ENCODE peak calls at places on chromosomes 6 and 20, in five cellular contexts. B, I, M, G and H are unnamed samples.

GRCh38 chr20:45010399-45010828 is 44.1 kb downstream of the STK4 start:
- DNase-seq in B (no peak), I (no peak), M (peak), G (peak), H (no peak)

GRCh38 chr6:15938086-15938485 is 190.8 kb upstream of the MYLIP start:
- DNase-seq in B (no peak), I (no peak), M (no peak), G (no peak), H (no peak)

GRCh38 chr6:12367412-12367811 is 77.3 kb downstream of the EDN1 start:
- DNase-seq in B (no peak), I (no peak), M (no peak), G (no peak), H (no peak)

GRCh38 chr6:11885159-11885558 is 106.6 kb upstream of the ADTRP start:
- DNase-seq in B (no peak), I (no peak), M (no peak), G (no peak), H (no peak)

GRCh38 chr6:134935076-134935475 is 14.8 kb downstream of the ALDH8A1 start:
- DNase-seq in B (no peak), I (no peak), M (peak), G (peak), H (no peak)

GRCh38 chr6:145427232-145427631 is 308.1 kb downstream of the EPM2A start:
- DNase-seq in B (no peak), I (no peak), M (no peak), G (no peak), H (no peak)

GRCh38 chr6:170048615-170049256 is 242.1 kb downstream of the DLL1 start:
- DNase-seq in B (no peak), I (no peak), M (no peak), G (peak), H (peak)

GRCh38 chr6:31538805-31539400 is 2.9 kb downstream of the DDX39B start:
- DNase-seq in B (no peak), I (no peak), M (no peak), G (no peak), H (no peak)

GRCh38 chr20:52410746-52411317 is 219.3 kb upstream of the ZFP64 start:
- DNase-seq in B (no peak), I (no peak), M (no peak), G (no peak), H (no peak)

GRCh38 chr6:116500969-116501433 is 10.4 kb upstream of the CALHM5 start:
- DNase-seq in B (no peak), I (no peak), M (peak), G (peak), H (no peak)

GRCh38 chr6:140897349-140897748 is 1235.4 kb upstream of the GJE1 start:
- DNase-seq in B (peak), I (no peak), M (no peak), G (no peak), H (no peak)

GRCh38 chr20:8116067-8116811 is 15.8 kb upstream of the PLCB1 start:
- DNase-seq in B (peak), I (no peak), M (peak), G (peak), H (no peak)

GRCh38 chr20:5509803-5510202 is 193.0 kb upstream of the PROKR2 start:
- DNase-seq in B (no peak), I (no peak), M (no peak), G (no peak), H (no peak)

GRCh38 chr6:144265390-144265789 is 19.7 kb upstream of the UTRN start:
- DNase-seq in B (peak), I (peak), M (peak), G (peak), H (no peak)

GRCh38 chr20:35583636-35584560 is 31.7 kb upstream of the SPAG4 start:
- DNase-seq in B (no peak), I (no peak), M (no peak), G (no peak), H (peak)

DNA sequence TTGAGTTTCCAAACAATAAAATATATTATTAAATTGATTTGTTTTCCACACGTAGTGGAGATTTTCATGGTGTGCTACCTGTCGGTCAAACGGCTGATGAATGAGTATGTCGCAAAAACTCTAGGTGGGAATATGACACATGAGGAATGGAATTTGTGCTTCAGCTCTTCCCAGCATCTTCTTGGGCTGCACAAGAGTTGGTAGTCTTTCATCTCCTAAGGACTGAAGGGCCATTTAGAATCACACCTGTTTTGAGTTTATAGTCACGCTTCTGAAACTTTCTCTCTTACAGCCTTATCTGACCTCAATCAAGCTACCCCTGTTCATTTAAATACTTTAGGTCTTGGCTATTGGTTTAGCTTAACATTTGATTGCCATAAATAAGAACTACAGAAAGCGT is 157.7 kb upstream of the AKAP12 start:
- DNase-seq in B (peak), I (no peak), M (peak), G (no peak), H (no peak)
- H3K27ac ChIP-seq in B (no peak), I (no peak), M (no peak), G (no peak), H (no peak)

GRCh38 chr6:36807750-36808149 is 31.5 kb downstream of the CPNE5 start:
- DNase-seq in B (no peak), I (no peak), M (no peak), G (no peak), H (peak)

GRCh38 chr6:36805107-36805797 is 34.0 kb downstream of the CPNE5 start:
- DNase-seq in B (no peak), I (peak), M (no peak), G (no peak), H (peak)

GRCh38 chr6:36804549-36804948 is 34.7 kb downstream of the CPNE5 start:
- DNase-seq in B (no peak), I (no peak), M (no peak), G (no peak), H (no peak)

GRCh38 chr6:36807143-36807542 is 32.1 kb downstream of the CPNE5 start:
- DNase-seq in B (no peak), I (no peak), M (no peak), G (no peak), H (no peak)

DNA sequence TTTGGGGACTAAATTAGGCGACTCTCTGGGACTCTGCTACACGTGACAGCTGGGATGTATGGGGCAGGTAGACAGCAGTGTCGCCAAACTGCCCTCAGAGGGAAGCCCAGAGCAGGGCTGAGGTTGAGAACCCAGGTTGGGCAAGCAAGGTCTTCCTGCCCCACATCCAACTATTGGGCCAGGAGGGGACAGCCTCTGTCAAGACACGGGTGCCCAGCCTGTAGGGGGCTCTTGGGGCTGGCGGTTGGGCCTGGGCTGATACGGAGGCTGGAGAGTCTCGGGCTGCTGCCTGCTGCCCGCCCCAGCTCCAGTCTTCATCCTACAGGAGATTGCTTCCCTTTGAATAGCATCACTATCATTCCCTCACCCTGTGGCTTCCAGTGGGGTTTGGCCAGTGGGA is 33.3 kb downstream of the CPNE5 start:
- DNase-seq in B (no peak), I (peak), M (no peak), G (no peak), H (peak)
- H3K9ac ChIP-seq in B (no peak), I (no peak), M (no peak), G (no peak), H (no peak)

GRCh38 chr6:89411269-89412070 is 603 bp downstream of the RRAGD start:
- DNase-seq in B (no peak), I (peak), M (no peak), G (no peak), H (peak)

GRCh38 chr6:89411019-89411268 is 1.1 kb downstream of the RRAGD start:
- DNase-seq in B (no peak), I (no peak), M (no peak), G (no peak), H (no peak)

GRCh38 chr6:89409461-89410035 is 2.5 kb downstream of the RRAGD start:
- DNase-seq in B (no peak), I (no peak), M (no peak), G (no peak), H (no peak)

GRCh38 chr6:89412071-89413005 is at the start of gene RRAGD:
- DNase-seq in B (no peak), I (peak), M (no peak), G (no peak), H (peak)

DNA sequence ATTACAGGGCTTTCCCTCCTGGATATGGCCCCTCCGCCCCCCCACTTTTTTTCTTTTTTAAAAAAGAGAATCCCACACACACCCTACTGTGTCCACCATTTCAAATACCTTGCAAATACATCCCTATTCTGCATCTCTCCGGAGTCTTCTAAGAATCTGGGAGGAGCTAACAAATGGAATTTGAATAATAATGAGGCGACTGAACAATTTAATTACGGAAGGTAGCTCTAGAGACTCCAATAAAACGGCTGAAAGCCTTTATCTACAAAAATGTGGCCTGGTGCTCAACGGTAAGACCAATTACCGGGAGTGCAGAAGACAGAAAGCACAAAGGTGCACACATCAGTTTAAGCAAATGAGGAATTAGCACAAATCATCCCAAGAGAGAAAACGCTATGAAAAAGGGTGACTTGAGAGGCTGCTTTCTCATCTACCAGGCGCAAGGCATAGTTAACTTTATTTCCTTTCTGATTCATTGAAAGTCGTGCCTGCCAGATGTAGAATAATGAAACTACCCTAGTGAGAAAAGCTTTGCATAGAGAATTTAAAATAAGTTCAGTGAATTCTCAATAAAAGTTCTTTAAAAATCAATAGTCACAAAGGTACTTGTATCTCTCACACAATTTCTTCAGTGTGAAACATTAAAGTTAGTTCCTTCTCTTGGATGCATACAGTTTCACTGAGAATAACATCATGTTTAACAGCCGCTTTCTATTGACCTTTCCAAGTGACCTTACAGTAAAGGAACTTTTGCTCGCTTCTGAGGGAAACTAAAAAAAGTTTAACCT is 1.6 kb downstream of the RRAGD start:
- DNase-seq in B (no peak), I (peak), M (no peak), G (no peak), H (no peak)
- H3K27ac ChIP-seq in B (no peak), I (no peak), M (no peak), G (no peak), H (peak)

DNA sequence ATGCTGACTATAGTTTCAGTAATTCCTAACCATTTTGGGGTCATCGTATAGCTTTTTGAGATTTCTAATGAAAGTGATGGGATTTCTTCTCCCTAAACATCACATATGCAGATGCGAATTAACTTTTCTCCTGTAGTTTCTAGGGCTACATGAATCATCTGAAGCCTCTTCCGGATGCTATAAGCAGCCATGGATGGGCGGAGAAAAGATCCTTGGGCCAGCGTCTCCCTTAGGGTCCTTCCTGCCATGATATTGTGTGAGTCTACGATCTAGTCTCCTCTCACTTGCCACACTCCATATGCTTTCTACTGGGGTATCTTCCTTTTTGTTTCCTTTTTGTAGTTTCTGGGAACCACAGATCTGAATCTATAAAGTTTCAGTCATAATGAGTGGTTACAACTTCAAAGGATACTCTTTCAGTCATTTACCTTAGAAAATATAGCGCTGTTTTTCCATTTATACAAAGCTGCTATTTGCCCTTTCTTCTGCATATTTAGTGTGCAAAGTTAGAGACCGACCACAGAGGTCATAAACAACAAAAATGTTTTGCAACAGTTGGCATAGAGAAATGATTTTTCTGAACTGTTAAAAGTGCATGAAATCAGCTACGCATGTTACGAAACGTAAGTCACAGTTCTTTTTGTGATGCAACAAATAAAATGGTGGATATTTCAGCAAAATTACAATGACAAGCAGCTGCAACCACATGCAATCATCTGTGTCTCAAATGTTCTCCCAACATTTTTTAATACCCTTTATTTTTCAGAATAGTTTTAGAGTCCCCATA is 396.2 kb upstream of the SLC35B3 start:
- DNase-seq in B (no peak), I (no peak), M (no peak), G (no peak), H (no peak)
- H3K9ac ChIP-seq in B (no peak), I (no peak), M (no peak), G (no peak), H (no peak)

GRCh38 chr6:25172819-25173218 is 106.4 kb upstream of the CARMIL1 start:
- DNase-seq in B (no peak), I (no peak), M (peak), G (peak), H (no peak)

GRCh38 chr6:25173951-25174474 is 105.2 kb upstream of the CARMIL1 start:
- DNase-seq in B (peak), I (no peak), M (peak), G (peak), H (no peak)

GRCh38 chr6:25171301-25171700 is 107.9 kb upstream of the CARMIL1 start:
- DNase-seq in B (no peak), I (no peak), M (no peak), G (no peak), H (no peak)

GRCh38 chr6:25174678-25175077 is 104.5 kb upstream of the CARMIL1 start:
- DNase-seq in B (no peak), I (no peak), M (no peak), G (no peak), H (no peak)

GRCh38 chr6:25173232-25173631 is 105.9 kb upstream of the CARMIL1 start:
- DNase-seq in B (no peak), I (no peak), M (peak), G (peak), H (no peak)
- H3K27ac ChIP-seq in B (no peak), I (no peak), M (peak), G (peak), H (no peak)

DNA sequence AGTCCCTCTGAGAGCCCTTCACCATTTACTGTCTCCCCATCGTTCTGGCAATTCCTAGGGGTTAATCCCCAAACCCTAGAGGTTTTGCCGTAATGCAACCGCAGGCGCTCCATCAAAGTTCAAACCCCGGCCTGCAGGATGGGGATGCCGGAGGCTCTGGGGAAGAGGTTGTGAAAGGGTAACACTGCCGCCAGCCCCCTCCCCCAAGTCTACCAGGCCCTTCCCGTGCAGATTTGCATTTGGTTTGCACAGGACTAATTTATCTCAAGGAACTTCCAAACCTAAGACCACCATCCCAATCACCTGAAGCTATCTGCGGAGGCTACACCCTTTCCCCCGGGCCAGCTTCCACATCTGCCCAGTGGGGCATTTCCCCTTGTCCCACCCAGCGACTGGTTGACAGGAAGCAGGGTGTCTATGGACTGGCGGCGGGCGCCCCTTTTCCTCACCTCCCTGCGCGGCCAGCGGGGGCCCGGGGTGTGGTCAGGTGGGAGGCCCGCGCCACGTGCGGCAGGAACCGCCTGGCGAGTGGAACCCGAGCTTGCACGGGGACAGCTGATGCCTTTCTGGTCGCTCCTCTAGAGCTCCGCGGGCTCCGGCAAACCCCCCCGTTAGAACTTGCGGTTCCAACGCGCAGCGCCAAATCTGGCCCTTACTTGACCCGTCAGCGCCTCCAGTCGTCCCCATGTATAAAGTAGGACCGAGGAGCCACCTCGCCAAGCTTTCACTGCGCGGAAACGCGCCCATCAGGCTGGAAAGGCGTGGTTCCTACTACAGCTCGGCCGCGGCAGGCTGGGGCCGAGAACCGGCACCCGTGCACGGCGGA is 9.4 kb upstream of the SLC4A11 start:
- DNase-seq in B (no peak), I (peak), M (peak), G (no peak), H (peak)
- H3K9ac ChIP-seq in B (no peak), I (no peak), M (peak), G (no peak), H (no peak)

GRCh38 chr6:20497200-20497820 is 36.9 kb upstream of the CDKAL1 start:
- DNase-seq in B (no peak), I (no peak), M (peak), G (peak), H (no peak)

GRCh38 chr6:20490591-20490990 is 43.7 kb upstream of the CDKAL1 start:
- DNase-seq in B (no peak), I (no peak), M (no peak), G (no peak), H (no peak)

GRCh38 chr6:20486641-20487040 is 47.6 kb upstream of the CDKAL1 start:
- DNase-seq in B (no peak), I (no peak), M (peak), G (peak), H (no peak)

GRCh38 chr6:20487669-20488375 is 46.4 kb upstream of the CDKAL1 start:
- DNase-seq in B (no peak), I (no peak), M (peak), G (peak), H (no peak)

DNA sequence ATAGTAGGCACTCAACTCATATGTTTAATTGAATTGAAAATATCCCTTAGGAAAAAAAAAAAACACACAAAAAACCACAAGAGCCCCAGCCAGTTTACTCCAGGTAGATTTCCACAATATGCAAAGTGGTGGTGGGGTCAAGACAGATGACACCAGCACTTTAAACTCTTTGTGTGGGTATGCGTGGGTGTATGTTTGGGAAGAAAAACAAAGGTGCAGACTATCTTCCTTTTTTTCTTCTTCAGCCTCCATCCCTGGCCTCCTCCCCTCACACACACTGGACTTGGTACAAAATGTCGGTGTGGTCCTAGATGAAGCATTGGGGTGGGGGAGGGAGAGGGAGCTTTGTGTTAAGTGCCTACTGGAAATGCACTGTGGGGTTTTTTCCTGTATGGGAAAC is 42.2 kb upstream of the CDKAL1 start:
- DNase-seq in B (no peak), I (no peak), M (no peak), G (no peak), H (no peak)
- H3K27ac ChIP-seq in B (no peak), I (no peak), M (no peak), G (no peak), H (no peak)

GRCh38 chr6:42104095-42104806 is 38.2 kb downstream of the C6orf132 start:
- DNase-seq in B (peak), I (peak), M (peak), G (no peak), H (no peak)
- H3K9ac ChIP-seq in B (no peak), I (no peak), M (peak), G (no peak), H (no peak)

DNA sequence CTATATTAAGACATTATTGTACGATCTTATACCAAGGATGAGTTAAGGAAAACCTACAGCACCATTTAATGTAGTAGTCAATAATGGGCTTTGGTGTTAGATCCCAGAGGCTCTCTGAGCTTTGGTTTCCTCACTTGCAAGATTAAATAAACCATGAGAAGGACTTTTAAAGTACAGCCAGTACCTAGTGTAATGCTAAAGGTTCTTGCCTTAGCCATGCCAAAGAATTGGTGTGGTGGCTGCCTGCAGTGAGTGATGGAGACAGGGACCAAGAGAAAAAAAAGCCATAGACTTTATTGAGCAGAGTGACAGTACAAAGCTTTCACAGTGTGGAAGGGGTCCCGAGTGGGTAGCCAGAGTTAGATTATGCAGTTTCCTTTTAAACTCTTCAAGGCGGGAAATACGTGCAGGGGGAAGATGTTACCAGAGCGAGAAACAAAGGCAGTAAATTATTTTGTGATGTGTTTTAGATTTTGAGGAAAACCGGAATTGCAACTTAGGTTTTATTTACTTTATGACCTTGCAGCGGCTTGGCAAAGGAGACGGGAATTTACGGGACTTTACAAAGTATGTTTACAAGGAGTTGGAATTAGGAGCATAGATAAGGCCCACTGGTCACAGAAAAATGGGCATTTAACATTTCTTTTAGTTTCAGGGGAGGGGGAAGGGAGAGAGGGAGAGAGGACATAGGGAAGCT is 100.4 kb downstream of the MYO6 start:
- DNase-seq in B (no peak), I (no peak), M (peak), G (peak), H (no peak)
- H3K27ac ChIP-seq in B (no peak), I (no peak), M (no peak), G (peak), H (peak)